ENCODE peak calls at places on chromosomes 1 and 21, in eight cellular contexts. One of them, this sample, is unnamed.

GRCh38 chr1:55605155-55605554 is 390.0 kb upstream of the USP24 start:
- DNase-seq in PC-3: no peak
- DNase-seq in AG04450: no peak
- DNase-seq in SJSA1: no peak
- DNase-seq in small intestine: no peak
- DNase-seq in GM12865: no peak
- DNase-seq in psoas muscle: no peak
- DNase-seq in cardiac muscle cell: no peak
- DNase-seq in this sample: no peak

GRCh38 chr1:7469255-7469938 is 301.7 kb upstream of the VAMP3 start:
- DNase-seq in PC-3: no peak
- DNase-seq in AG04450: no peak
- DNase-seq in SJSA1: peak
- DNase-seq in small intestine: peak
- DNase-seq in GM12865: no peak
- DNase-seq in psoas muscle: no peak
- DNase-seq in cardiac muscle cell: no peak
- DNase-seq in this sample: no peak

GRCh38 chr1:243917177-243917862 is 67.3 kb upstream of the AKT3 start:
- DNase-seq in PC-3: peak
- DNase-seq in AG04450: peak
- DNase-seq in SJSA1: peak
- DNase-seq in small intestine: peak
- DNase-seq in GM12865: no peak
- DNase-seq in psoas muscle: no peak
- DNase-seq in cardiac muscle cell: peak
- DNase-seq in this sample: peak

GRCh38 chr1:6476483-6476882 is 10.5 kb upstream of the TNFRSF25 start:
- DNase-seq in PC-3: no peak
- DNase-seq in AG04450: no peak
- DNase-seq in SJSA1: no peak
- DNase-seq in small intestine: peak
- DNase-seq in GM12865: no peak
- DNase-seq in psoas muscle: no peak
- DNase-seq in cardiac muscle cell: no peak
- DNase-seq in this sample: no peak

GRCh38 chr1:19524791-19525190 is 39.5 kb upstream of the CAPZB start:
- DNase-seq in PC-3: no peak
- DNase-seq in AG04450: no peak
- DNase-seq in SJSA1: no peak
- DNase-seq in small intestine: no peak
- DNase-seq in GM12865: no peak
- DNase-seq in psoas muscle: no peak
- DNase-seq in cardiac muscle cell: no peak
- DNase-seq in this sample: no peak

GRCh38 chr1:156704930-156705320 is 458 bp downstream of the CRABP2 start:
- DNase-seq in PC-3: peak
- DNase-seq in AG04450: no peak
- DNase-seq in SJSA1: peak
- DNase-seq in small intestine: no peak
- DNase-seq in GM12865: no peak
- DNase-seq in psoas muscle: peak
- DNase-seq in cardiac muscle cell: no peak
- DNase-seq in this sample: no peak

GRCh38 chr1:212359794-212360479 is 54.7 kb downstream of the PACC1 start:
- DNase-seq in PC-3: peak
- DNase-seq in AG04450: no peak
- DNase-seq in SJSA1: no peak
- DNase-seq in small intestine: no peak
- DNase-seq in GM12865: no peak
- DNase-seq in psoas muscle: no peak
- DNase-seq in cardiac muscle cell: no peak
- DNase-seq in this sample: no peak

GRCh38 chr1:21289700-21290545 is at the start of gene ECE1:
- DNase-seq in PC-3: peak
- DNase-seq in AG04450: no peak
- DNase-seq in SJSA1: no peak
- DNase-seq in small intestine: peak
- DNase-seq in GM12865: peak
- DNase-seq in psoas muscle: no peak
- DNase-seq in cardiac muscle cell: peak
- DNase-seq in this sample: peak

GRCh38 chr1:37763791-37764741 is 854 bp downstream of the EPHA10 start:
- DNase-seq in PC-3: no peak
- DNase-seq in AG04450: peak
- DNase-seq in SJSA1: peak
- DNase-seq in small intestine: no peak
- DNase-seq in GM12865: peak
- DNase-seq in psoas muscle: no peak
- DNase-seq in cardiac muscle cell: peak
- DNase-seq in this sample: peak

GRCh38 chr1:182641561-182641960 is 37.4 kb upstream of the RGS16 start:
- DNase-seq in PC-3: no peak
- DNase-seq in AG04450: no peak
- DNase-seq in SJSA1: no peak
- DNase-seq in small intestine: no peak
- DNase-seq in GM12865: no peak
- DNase-seq in psoas muscle: no peak
- DNase-seq in cardiac muscle cell: no peak
- DNase-seq in this sample: no peak

GRCh38 chr1:1230656-1231399 is 973 bp downstream of the SDF4 start:
- DNase-seq in PC-3: peak
- DNase-seq in AG04450: no peak
- DNase-seq in SJSA1: no peak
- DNase-seq in small intestine: peak
- DNase-seq in GM12865: peak
- DNase-seq in psoas muscle: no peak
- DNase-seq in cardiac muscle cell: no peak
- DNase-seq in this sample: no peak

GRCh38 chr1:202158810-202159533 is 1.4 kb downstream of the PTPN7 start:
- DNase-seq in PC-3: no peak
- DNase-seq in AG04450: no peak
- DNase-seq in SJSA1: no peak
- DNase-seq in small intestine: no peak
- DNase-seq in GM12865: peak
- DNase-seq in psoas muscle: no peak
- DNase-seq in cardiac muscle cell: no peak
- DNase-seq in this sample: no peak

GRCh38 chr1:24998554-24999245 is 68.6 kb upstream of the RUNX3 start:
- DNase-seq in PC-3: no peak
- DNase-seq in AG04450: no peak
- DNase-seq in SJSA1: no peak
- DNase-seq in small intestine: no peak
- DNase-seq in GM12865: no peak
- DNase-seq in psoas muscle: peak
- DNase-seq in cardiac muscle cell: no peak
- DNase-seq in this sample: no peak

GRCh38 chr1:48775817-48776399 is 783 bp downstream of the BEND5 start:
- DNase-seq in PC-3: no peak
- DNase-seq in AG04450: no peak
- DNase-seq in SJSA1: no peak
- DNase-seq in small intestine: no peak
- DNase-seq in GM12865: no peak
- DNase-seq in psoas muscle: no peak
- DNase-seq in cardiac muscle cell: no peak
- DNase-seq in this sample: no peak

GRCh38 chr1:25146382-25146855 is 85.9 kb downstream of the SYF2 start:
- DNase-seq in PC-3: no peak
- DNase-seq in AG04450: no peak
- DNase-seq in SJSA1: no peak
- DNase-seq in small intestine: no peak
- DNase-seq in GM12865: no peak
- DNase-seq in psoas muscle: peak
- DNase-seq in cardiac muscle cell: no peak
- DNase-seq in this sample: no peak

GRCh38 chr1:33641099-33641830 is 168.8 kb downstream of the ZSCAN20 start:
- DNase-seq in PC-3: peak
- DNase-seq in AG04450: no peak
- DNase-seq in SJSA1: no peak
- DNase-seq in small intestine: peak
- DNase-seq in GM12865: peak
- DNase-seq in psoas muscle: no peak
- DNase-seq in cardiac muscle cell: peak
- DNase-seq in this sample: no peak

GRCh38 chr1:168892945-168893344 is 163.9 kb upstream of the DPT start:
- DNase-seq in PC-3: no peak
- DNase-seq in AG04450: no peak
- DNase-seq in SJSA1: no peak
- DNase-seq in small intestine: no peak
- DNase-seq in GM12865: no peak
- DNase-seq in psoas muscle: no peak
- DNase-seq in cardiac muscle cell: no peak
- DNase-seq in this sample: no peak

GRCh38 chr1:33364578-33364945 is 43.7 kb upstream of the A3GALT2 start:
- DNase-seq in PC-3: no peak
- DNase-seq in AG04450: no peak
- DNase-seq in SJSA1: no peak
- DNase-seq in small intestine: no peak
- DNase-seq in GM12865: no peak
- DNase-seq in psoas muscle: no peak
- DNase-seq in cardiac muscle cell: no peak
- DNase-seq in this sample: peak

GRCh38 chr1:26705788-26706237 is 10.0 kb downstream of the ARID1A start:
- DNase-seq in PC-3: peak
- DNase-seq in AG04450: no peak
- DNase-seq in SJSA1: peak
- DNase-seq in small intestine: no peak
- DNase-seq in GM12865: no peak
- DNase-seq in psoas muscle: no peak
- DNase-seq in cardiac muscle cell: no peak
- DNase-seq in this sample: no peak

GRCh38 chr1:226525750-226526149 is 22.8 kb upstream of the STUM start:
- DNase-seq in PC-3: no peak
- DNase-seq in AG04450: no peak
- DNase-seq in SJSA1: no peak
- DNase-seq in small intestine: no peak
- DNase-seq in GM12865: no peak
- DNase-seq in psoas muscle: no peak
- DNase-seq in cardiac muscle cell: no peak
- DNase-seq in this sample: no peak

GRCh38 chr1:25692560-25692959 is 76.0 kb downstream of the MAN1C1 start:
- DNase-seq in PC-3: no peak
- DNase-seq in AG04450: no peak
- DNase-seq in SJSA1: no peak
- DNase-seq in small intestine: no peak
- DNase-seq in GM12865: peak
- DNase-seq in psoas muscle: no peak
- DNase-seq in cardiac muscle cell: peak
- DNase-seq in this sample: no peak

GRCh38 chr1:204410764-204411450 is 710 bp downstream of the PPP1R15B start:
- DNase-seq in PC-3: peak
- DNase-seq in AG04450: no peak
- DNase-seq in SJSA1: no peak
- DNase-seq in small intestine: peak
- DNase-seq in GM12865: peak
- DNase-seq in psoas muscle: peak
- DNase-seq in cardiac muscle cell: peak
- DNase-seq in this sample: peak

GRCh38 chr1:37595440-37596181 is at the start of gene GNL2:
- DNase-seq in PC-3: peak
- DNase-seq in AG04450: peak
- DNase-seq in SJSA1: peak
- DNase-seq in small intestine: peak
- DNase-seq in GM12865: peak
- DNase-seq in psoas muscle: peak
- DNase-seq in cardiac muscle cell: peak
- DNase-seq in this sample: peak

GRCh38 chr1:67193700-67194099 is 27.4 kb downstream of the IL23R start:
- DNase-seq in PC-3: no peak
- DNase-seq in AG04450: no peak
- DNase-seq in SJSA1: no peak
- DNase-seq in small intestine: no peak
- DNase-seq in GM12865: peak
- DNase-seq in psoas muscle: no peak
- DNase-seq in cardiac muscle cell: no peak
- DNase-seq in this sample: no peak

GRCh38 chr1:20574686-20575543 is 14.0 kb upstream of the CDA start:
- DNase-seq in PC-3: peak
- DNase-seq in AG04450: peak
- DNase-seq in SJSA1: peak
- DNase-seq in small intestine: peak
- DNase-seq in GM12865: peak
- DNase-seq in psoas muscle: peak
- DNase-seq in cardiac muscle cell: peak
- DNase-seq in this sample: peak

GRCh38 chr1:160171352-160171751 is 19.0 kb upstream of the CASQ1 start:
- DNase-seq in PC-3: peak
- DNase-seq in AG04450: no peak
- DNase-seq in SJSA1: no peak
- DNase-seq in small intestine: no peak
- DNase-seq in GM12865: no peak
- DNase-seq in psoas muscle: no peak
- DNase-seq in cardiac muscle cell: no peak
- DNase-seq in this sample: no peak
- H3K4me3 ChIP-seq in PC-3: no peak
- H3K4me3 ChIP-seq in AG04450: no peak
- H3K4me3 ChIP-seq in SJSA1: no peak
- H3K4me3 ChIP-seq in small intestine: no peak
- H3K4me3 ChIP-seq in GM12865: no peak
- H3K4me3 ChIP-seq in psoas muscle: no peak
- H3K4me3 ChIP-seq in cardiac muscle cell: no peak
- H3K4me3 ChIP-seq in this sample: no peak

GRCh38 chr21:32886339-32886738 is 114.8 kb upstream of the PAXBP1 start:
- DNase-seq in PC-3: peak
- DNase-seq in AG04450: no peak
- DNase-seq in SJSA1: no peak
- DNase-seq in small intestine: peak
- DNase-seq in GM12865: peak
- DNase-seq in psoas muscle: no peak
- DNase-seq in cardiac muscle cell: no peak
- DNase-seq in this sample: no peak
- H3K4me3 ChIP-seq in PC-3: peak
- H3K4me3 ChIP-seq in AG04450: peak
- H3K4me3 ChIP-seq in SJSA1: peak
- H3K4me3 ChIP-seq in small intestine: no peak
- H3K4me3 ChIP-seq in GM12865: no peak
- H3K4me3 ChIP-seq in psoas muscle: no peak
- H3K4me3 ChIP-seq in cardiac muscle cell: no peak
- H3K4me3 ChIP-seq in this sample: no peak

GRCh38 chr21:45532826-45533730 is 9.2 kb downstream of the SLC19A1 start:
- DNase-seq in PC-3: no peak
- DNase-seq in AG04450: no peak
- DNase-seq in SJSA1: no peak
- DNase-seq in small intestine: peak
- DNase-seq in GM12865: no peak
- DNase-seq in psoas muscle: peak
- DNase-seq in cardiac muscle cell: no peak
- DNase-seq in this sample: no peak
- H3K4me3 ChIP-seq in PC-3: no peak
- H3K4me3 ChIP-seq in AG04450: no peak
- H3K4me3 ChIP-seq in SJSA1: no peak
- H3K4me3 ChIP-seq in small intestine: no peak
- H3K4me3 ChIP-seq in GM12865: no peak
- H3K4me3 ChIP-seq in psoas muscle: no peak
- H3K4me3 ChIP-seq in cardiac muscle cell: no peak
- H3K4me3 ChIP-seq in this sample: no peak

DNA sequence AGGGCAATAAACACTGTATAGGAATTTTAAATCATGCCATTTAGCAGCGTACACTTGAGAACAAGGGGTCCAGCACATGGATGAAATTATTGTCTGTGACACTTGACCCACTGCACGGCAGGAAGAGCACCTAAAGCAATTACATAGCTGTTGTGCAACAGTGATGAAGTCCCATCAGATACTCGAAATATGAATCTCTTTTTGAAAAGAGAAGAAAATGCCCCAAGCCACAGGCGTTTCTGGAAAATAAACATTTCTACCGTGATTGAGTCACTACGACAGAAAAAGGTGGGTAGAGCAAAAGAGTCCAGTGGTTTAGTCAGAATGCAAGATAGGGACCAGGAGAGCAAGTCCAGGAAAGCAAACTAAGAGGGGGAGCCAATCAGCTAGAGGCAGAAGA is 6.5 kb downstream of the DSCAM start:
- DNase-seq in PC-3: no peak
- DNase-seq in AG04450: no peak
- DNase-seq in SJSA1: no peak
- DNase-seq in small intestine: no peak
- DNase-seq in GM12865: no peak
- DNase-seq in psoas muscle: no peak
- DNase-seq in cardiac muscle cell: no peak
- DNase-seq in this sample: no peak
- H3K4me3 ChIP-seq in PC-3: no peak
- H3K4me3 ChIP-seq in AG04450: no peak
- H3K4me3 ChIP-seq in SJSA1: no peak
- H3K4me3 ChIP-seq in small intestine: no peak
- H3K4me3 ChIP-seq in GM12865: no peak
- H3K4me3 ChIP-seq in psoas muscle: no peak
- H3K4me3 ChIP-seq in cardiac muscle cell: no peak
- H3K4me3 ChIP-seq in this sample: no peak